ENCODE peak calls at places on chromosome 14, in four cellular contexts. C, X, A and J are unnamed samples.

GRCh38 chr14:70886421-70887206 is 20.6 kb upstream of the PCNX1 start:
- DNase-seq in X (no peak), C (no peak), A (no peak), J (no peak)

GRCh38 chr14:61493239-61493638 is 171.9 kb downstream of the PRKCH start:
- DNase-seq in X (no peak), C (peak), A (no peak), J (no peak)

GRCh38 chr14:36834293-36834692 is 172.6 kb downstream of the PAX9 start:
- DNase-seq in X (no peak), A (no peak), C (no peak), J (no peak)

GRCh38 chr14:54767139-54767431 is 135.5 kb downstream of the GCH1 start:
- DNase-seq in X (no peak), C (no peak), A (no peak), J (no peak)

GRCh38 chr14:86596024-86596423 is 1066.1 kb downstream of the FLRT2 start:
- DNase-seq in X (no peak), A (no peak), C (no peak), J (no peak)

GRCh38 chr14:63960926-63961567 is 108.2 kb downstream of the SYNE2 start:
- DNase-seq in X (no peak), A (no peak), C (no peak), J (no peak)

GRCh38 chr14:71143391-71144290 is 236.4 kb downstream of the PCNX1 start:
- DNase-seq in A (no peak), X (no peak), C (peak), J (no peak)

GRCh38 chr14:101074124-101075024 is 170.9 kb upstream of the RTL1 start:
- DNase-seq in C (peak), A (no peak), X (no peak), J (no peak)

GRCh38 chr14:24879661-24880381 is 170.1 kb downstream of the STXBP6 start:
- DNase-seq in C (no peak), X (no peak), A (no peak), J (no peak)

GRCh38 chr14:51053157-51053556 is 41.7 kb downstream of the TRIM9 start:
- DNase-seq in A (no peak), C (no peak), X (no peak), J (no peak)

GRCh38 chr14:68762944-68763831 is 29.7 kb downstream of the ZFP36L1 start:
- DNase-seq in X (no peak), A (no peak), C (peak), J (no peak)